ENCODE peak calls at places on chromosomes 2 and 18, in seven cellular contexts. O is right cardiac atrium, Y is heart left ventricle, W is mucosa of descending colon, F is NT2/D1, U is GM23248, N is GM23338. X is an unnamed sample.

GRCh38 chr2:164898475-164898874 is 56.9 kb downstream of the SLC38A11 start:
- DNase-seq in O (no peak), Y (no peak), W (no peak), F (no peak), U (peak; percentile 54), N (no peak), X (no peak)

GRCh38 chr2:152025678-152026287 is 73.1 kb downstream of the CACNB4 start:
- DNase-seq in O (peak; percentile 93), Y (peak; percentile 91), W (peak; percentile 92), F (peak; percentile 84), U (peak; percentile 82), N (peak; percentile 85), X (peak; percentile 71)

GRCh38 chr2:60485055-60485454 is 68.4 kb downstream of the BCL11A start:
- DNase-seq in O (no peak), Y (no peak), W (no peak), F (no peak), U (no peak), N (no peak), X (no peak)

GRCh38 chr2:234814366-234814765 is 137.5 kb upstream of the SH3BP4 start:
- DNase-seq in O (no peak), Y (no peak), W (no peak), F (no peak), U (no peak), N (no peak), X (no peak)

GRCh38 chr2:211534655-211535054 is 978.3 kb downstream of the CPS1 start:
- DNase-seq in O (peak; percentile 55), Y (peak; percentile 51), W (no peak), F (no peak), U (no peak), N (peak; percentile 3), X (no peak)

GRCh38 chr2:46690825-46691224 is 211.5 kb downstream of the TMEM247 start:
- DNase-seq in O (no peak), Y (no peak), W (no peak), F (no peak), U (peak; percentile 80), N (no peak), X (no peak)

GRCh38 chr2:95361216-95361980 is 41.1 kb upstream of the FAHD2A start:
- DNase-seq in O (no peak), Y (no peak), W (no peak), F (no peak), U (no peak), N (no peak), X (no peak)

GRCh38 chr2:240187989-240188590 is 47.6 kb upstream of the OTOS start:
- DNase-seq in O (no peak), Y (no peak), W (no peak), F (no peak), U (no peak), N (no peak), X (no peak)

GRCh38 chr2:127642706-127643697 is 3.0 kb upstream of the GPR17 start:
- DNase-seq in O (peak; percentile 52), Y (no peak), W (no peak), F (no peak), U (no peak), N (no peak), X (no peak)

GRCh38 chr2:1826188-1826905 is 82.0 kb upstream of the PXDN start:
- DNase-seq in O (no peak), Y (no peak), W (no peak), F (no peak), U (no peak), N (no peak), X (no peak)

GRCh38 chr2:55165567-55165966 is 66.5 kb downstream of the CLHC1 start:
- DNase-seq in O (no peak), Y (no peak), W (no peak), F (no peak), U (peak; percentile 89), N (no peak), X (no peak)

GRCh38 chr2:27412419-27413152 is 3.2 kb upstream of the PPM1G start:
- DNase-seq in O (no peak), Y (no peak), W (no peak), F (no peak), U (no peak), N (no peak), X (no peak)

GRCh38 chr18:28039078-28039477 is 137.9 kb downstream of the CDH2 start:
- DNase-seq in O (no peak), Y (no peak), W (no peak), F (no peak), U (no peak), N (no peak), X (no peak)

GRCh38 chr18:32093106-32093511 is 1.4 kb downstream of the RNF138 start:
- DNase-seq in O (peak; percentile 74), Y (peak; percentile 50), W (peak; percentile 57), F (no peak), U (peak; percentile 86), N (peak; percentile 76), X (peak; percentile 63)

GRCh38 chr2:96665083-96665569 is 22.6 kb downstream of the FER1L5 start:
- DNase-seq in O (no peak), Y (no peak), W (no peak), F (no peak), U (peak; percentile 98), N (no peak), X (no peak)

GRCh38 chr18:8095947-8096570 is 513.2 kb upstream of the RAB12 start:
- DNase-seq in O (no peak), Y (no peak), W (no peak), F (no peak), U (no peak), N (no peak), X (no peak)

GRCh38 chr2:113976277-113976928 is 86.5 kb downstream of the ACTR3 start:
- DNase-seq in O (no peak), Y (no peak), W (no peak), F (no peak), U (no peak), N (no peak), X (no peak)

GRCh38 chr2:231745303-231746038 is 35.6 kb downstream of the PDE6D start:
- DNase-seq in O (no peak), Y (no peak), W (no peak), F (peak; percentile 46), U (no peak), N (peak; percentile 60), X (no peak)

GRCh38 chr2:74426181-74426758 is 4.7 kb downstream of the WDR54 start:
- DNase-seq in O (no peak), Y (no peak), W (no peak), F (no peak), U (no peak), N (no peak), X (no peak)
- H3K4me1 ChIP-seq in O (no peaks in the 10 kb centered on the region), Y (peaks cover 4% of the 10 kb centered on the region), W (peaks cover 23% of the 10 kb centered on the region), F (peaks cover 4% of the 10 kb centered on the region), U (no peaks in the 10 kb centered on the region), N (no peaks in the 10 kb centered on the region), X (no peaks in the 10 kb centered on the region)

DNA sequence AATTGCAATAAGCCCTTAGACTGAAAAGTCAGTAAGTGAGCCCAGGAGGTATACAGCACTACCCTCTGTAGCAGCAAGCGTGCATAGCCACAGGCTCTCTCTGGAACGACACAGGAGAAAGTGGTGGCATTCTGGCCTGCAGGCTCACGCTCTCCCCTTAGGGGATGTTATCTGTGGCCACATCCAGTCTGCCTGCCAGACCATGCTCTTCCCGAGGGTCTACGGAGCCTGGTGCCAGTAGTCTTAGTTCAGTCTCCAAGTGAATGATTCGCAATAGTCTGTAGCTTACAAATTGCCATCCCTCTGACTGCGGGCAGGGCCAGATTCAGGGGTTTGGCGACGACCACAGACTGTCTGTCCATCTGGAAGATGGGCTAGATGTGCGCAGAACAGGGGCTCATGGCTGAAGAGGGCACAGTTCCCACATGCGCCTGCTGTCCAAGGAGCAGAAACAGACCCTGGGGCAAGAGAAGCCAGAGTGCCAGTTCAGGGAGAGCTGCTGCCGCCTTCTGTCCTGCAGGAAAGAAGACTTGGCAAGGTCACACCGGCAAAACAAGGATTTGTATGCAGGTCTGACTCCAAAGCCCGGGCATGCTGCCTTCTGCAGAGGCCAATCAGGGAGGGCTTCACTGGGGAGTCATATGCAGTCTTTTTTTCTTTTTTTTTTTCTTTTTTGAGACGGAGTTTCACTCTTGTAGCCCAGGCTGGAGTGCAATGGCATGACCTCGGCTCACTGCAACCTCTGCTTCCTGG is 3.5 kb upstream of the KLF11 start:
- DNase-seq in O (peak; percentile 81), Y (peak; percentile 71), W (no peak), F (no peak), U (peak; percentile 89), N (no peak), X (no peak)
- H3K4me1 ChIP-seq in O (peaks cover 22% of the 10 kb centered on the region), Y (peaks cover 41% of the 10 kb centered on the region), W (peaks cover 5% of the 10 kb centered on the region), F (peaks cover 10% of the 10 kb centered on the region), U (peaks cover 21% of the 10 kb centered on the region), N (peaks cover 6% of the 10 kb centered on the region), X (no peaks in the 10 kb centered on the region)

GRCh38 chr2:157836531-157836930 is 39.6 kb downstream of the ACVR1 start:
- DNase-seq in O (no peak), Y (no peak), W (no peak), F (no peak), U (no peak), N (no peak), X (peak; percentile 87)

GRCh38 chr2:157839822-157840221 is 36.3 kb downstream of the ACVR1 start:
- DNase-seq in O (no peak), Y (no peak), W (no peak), F (no peak), U (no peak), N (no peak), X (no peak)

GRCh38 chr2:157838442-157839161 is 37.5 kb downstream of the ACVR1 start:
- DNase-seq in O (peak; percentile 59), Y (peak; percentile 52), W (peak; percentile 38), F (no peak), U (peak; percentile 80), N (peak; percentile 38), X (peak; percentile 86)

GRCh38 chr2:157839162-157839801 is 36.8 kb downstream of the ACVR1 start:
- DNase-seq in O (no peak), Y (peak; percentile 30), W (no peak), F (peak; percentile 88), U (peak; percentile 56), N (peak; percentile 96), X (no peak)

DNA sequence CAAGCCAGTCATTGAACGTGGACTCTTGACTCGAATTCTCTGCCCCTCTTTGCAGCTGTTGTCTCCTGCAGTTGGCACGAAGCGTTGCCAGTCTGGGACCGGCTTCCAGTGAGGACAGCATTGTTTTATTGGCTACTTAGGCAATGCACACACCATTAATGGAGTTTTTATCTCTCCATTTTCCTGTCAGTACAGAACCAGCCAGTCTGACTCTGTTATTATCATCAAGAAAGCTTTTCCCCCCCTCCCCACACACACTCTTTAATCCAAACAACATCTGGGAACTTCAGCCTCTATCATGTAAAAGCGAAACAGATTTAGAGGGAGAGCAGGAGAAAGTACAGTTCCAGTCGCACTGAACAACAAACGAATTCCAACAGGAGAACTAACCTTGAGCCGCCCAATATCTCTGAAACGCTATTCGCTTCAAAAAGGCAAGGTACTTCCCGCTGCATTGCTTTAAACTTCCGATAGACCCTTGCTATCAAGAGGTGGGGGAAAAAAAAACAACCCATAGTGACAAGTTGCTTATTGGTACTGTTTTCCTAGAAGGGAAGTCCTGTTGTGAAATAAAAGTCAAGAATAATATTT is 38.2 kb downstream of the ACVR1 start:
- DNase-seq in O (peak; percentile 75), Y (peak; percentile 54), W (peak; percentile 5), F (no peak), U (peak; percentile 63), N (no peak), X (peak; percentile 73)
- H3K4me1 ChIP-seq in O (peaks cover 32% of the 10 kb centered on the region), Y (peaks cover 31% of the 10 kb centered on the region), W (peaks cover 11% of the 10 kb centered on the region), F (peaks cover 11% of the 10 kb centered on the region), U (peaks cover 38% of the 10 kb centered on the region), N (peaks cover 64% of the 10 kb centered on the region), X (peaks cover 28% of the 10 kb centered on the region)

GRCh38 chr2:6922201-6922656 is 5.0 kb downstream of the RNF144A start:
- DNase-seq in O (no peak), Y (no peak), W (no peak), F (no peak), U (peak; percentile 21), N (peak; percentile 42), X (no peak)
- H3K4me1 ChIP-seq in O (peaks cover 9% of the 10 kb centered on the region), Y (peaks cover 28% of the 10 kb centered on the region), W (no peaks in the 10 kb centered on the region), F (peaks cover 6% of the 10 kb centered on the region), U (no peaks in the 10 kb centered on the region), N (no peaks in the 10 kb centered on the region), X (no peaks in the 10 kb centered on the region)

GRCh38 chr2:64931536-64932326 is 57.5 kb upstream of the SLC1A4 start:
- DNase-seq in O (no peak), Y (no peak), W (no peak), F (no peak), U (no peak), N (no peak), X (no peak)
- H3K4me1 ChIP-seq in O (no peaks in the 10 kb centered on the region), Y (no peaks in the 10 kb centered on the region), W (no peaks in the 10 kb centered on the region), F (no peaks in the 10 kb centered on the region), U (no peaks in the 10 kb centered on the region), N (no peaks in the 10 kb centered on the region), X (no peaks in the 10 kb centered on the region)

X was measured in small intestine.